ENCODE peak calls at places on chromosomes 2 and 18, in eight cellular contexts. H is HCT116, Z is HFFc6, O is epithelial cell of esophagus, L is GM10248, Y is retinal pigment epithelial cell, V is upper lobe of right lung, S is cardiac fibroblast. C is an unnamed sample.

GRCh38 chr2:190860985-190861721 is 19.5 kb upstream of the GLS start:
- DNase-seq in V (no peak), Z (peak), L (no peak), O (no peak), Y (no peak), S (no peak), H (no peak), C (no peak)

GRCh38 chr2:239297142-239298125 is 103.4 kb downstream of the HDAC4 start:
- DNase-seq in V (peak), H (no peak), Y (no peak), Z (no peak), S (no peak), L (no peak), O (no peak), C (no peak)

GRCh38 chr2:127270663-127271062 is 23.3 kb downstream of the ERCC3 start:
- DNase-seq in H (no peak), Y (no peak), S (no peak), Z (no peak), O (peak), L (no peak), V (no peak), C (peak)

GRCh38 chr2:37797081-37797480 is 125.6 kb upstream of the CDC42EP3 start:
- DNase-seq in S (peak), H (no peak), V (no peak), O (peak), Y (no peak), L (no peak), Z (peak), C (no peak)

GRCh38 chr2:142983174-142983573 is 105.7 kb downstream of the KYNU start:
- DNase-seq in V (no peak), Y (no peak), L (no peak), S (no peak), Z (no peak), H (no peak), O (no peak), C (no peak)

GRCh38 chr2:73700111-73700510 is 37.0 kb downstream of the TPRKB start:
- DNase-seq in L (no peak), H (no peak), Y (no peak), Z (no peak), V (no peak), S (no peak), O (peak), C (no peak)

GRCh38 chr2:29841386-29842004 is 79.9 kb downstream of the ALK start:
- DNase-seq in S (peak), L (peak), H (peak), Z (peak), V (no peak), Y (no peak), O (peak), C (peak)

GRCh38 chr2:55160422-55160821 is 71.7 kb downstream of the CLHC1 start:
- DNase-seq in V (no peak), S (no peak), O (no peak), L (no peak), Y (no peak), H (no peak), Z (no peak), C (no peak)

GRCh38 chr2:173355866-173356508 is 1.3 kb downstream of the CDCA7 start:
- DNase-seq in L (no peak), O (peak), S (no peak), V (no peak), H (no peak), Z (no peak), Y (no peak), C (no peak)

GRCh38 chr2:41909584-41909983 is 138.2 kb upstream of the PKDCC start:
- DNase-seq in O (no peak), H (no peak), V (no peak), Y (no peak), S (no peak), Z (no peak), L (no peak), C (no peak)

GRCh38 chr18:55097406-55098170 is 138.3 kb upstream of the CCDC68 start:
- DNase-seq in S (peak), Z (peak), V (no peak), H (no peak), L (no peak), O (no peak), Y (peak), C (no peak)

GRCh38 chr2:238716171-238716570 is 131.7 kb upstream of the TWIST2 start:
- DNase-seq in V (no peak), H (no peak), Y (no peak), Z (no peak), L (no peak), S (no peak), O (no peak), C (no peak)

GRCh38 chr2:149561309-149561926 is 26.2 kb downstream of the MMADHC start:
- DNase-seq in O (peak), Y (no peak), Z (no peak), L (peak), H (no peak), V (no peak), S (peak), C (peak)

GRCh38 chr2:24891201-24891600 is 28.8 kb downstream of the ADCY3 start:
- DNase-seq in Y (no peak), O (peak), S (no peak), Z (no peak), L (no peak), V (no peak), H (no peak), C (no peak)

GRCh38 chr2:241215421-241215820 is 26.9 kb downstream of the ANO7 start:
- DNase-seq in L (no peak), S (no peak), O (no peak), Z (no peak), H (no peak), V (no peak), Y (no peak), C (no peak)

GRCh38 chr2:17426708-17427107 is 91.5 kb downstream of the RAD51AP2 start:
- DNase-seq in Z (no peak), H (no peak), V (no peak), O (peak), S (no peak), Y (no peak), L (no peak), C (no peak)

GRCh38 chr18:44518091-44518490 is 162.6 kb upstream of the SETBP1 start:
- DNase-seq in S (no peak), L (no peak), H (no peak), Y (no peak), V (no peak), O (peak), Z (peak), C (no peak)

GRCh38 chr2:99140860-99141109 is 722 bp upstream of the C2orf15 start:
- DNase-seq in H (peak), Z (no peak), L (peak), Y (no peak), O (no peak), S (peak), V (no peak), C (no peak)

GRCh38 chr2:165681841-165682240 is 112.2 kb downstream of the GALNT3 start:
- DNase-seq in S (no peak), L (no peak), H (no peak), Z (no peak), O (no peak), V (no peak), Y (no peak), C (no peak)

GRCh38 chr2:216695401-216695821 is at the start of gene IGFBP5:
- DNase-seq in H (no peak), L (no peak), V (peak), O (peak), S (peak), Y (peak), Z (peak), C (no peak)

GRCh38 chr2:121688820-121689219 is 39.6 kb upstream of the CLASP1 start:
- DNase-seq in L (no peak), Y (no peak), V (no peak), O (no peak), S (no peak), Z (no peak), H (no peak), C (no peak)

GRCh38 chr2:121690095-121690494 is 40.8 kb upstream of the CLASP1 start:
- DNase-seq in O (no peak), Y (no peak), S (no peak), V (no peak), H (no peak), L (no peak), Z (no peak), C (no peak)

GRCh38 chr2:121686218-121686617 is 37.0 kb upstream of the CLASP1 start:
- DNase-seq in Y (no peak), O (no peak), L (no peak), H (no peak), V (no peak), Z (no peak), S (no peak), C (no peak)

GRCh38 chr2:121694398-121695178 is 42.1 kb downstream of the NIFK start:
- DNase-seq in V (no peak), Z (peak), L (no peak), H (no peak), O (peak), S (peak), Y (peak), C (no peak)

DNA sequence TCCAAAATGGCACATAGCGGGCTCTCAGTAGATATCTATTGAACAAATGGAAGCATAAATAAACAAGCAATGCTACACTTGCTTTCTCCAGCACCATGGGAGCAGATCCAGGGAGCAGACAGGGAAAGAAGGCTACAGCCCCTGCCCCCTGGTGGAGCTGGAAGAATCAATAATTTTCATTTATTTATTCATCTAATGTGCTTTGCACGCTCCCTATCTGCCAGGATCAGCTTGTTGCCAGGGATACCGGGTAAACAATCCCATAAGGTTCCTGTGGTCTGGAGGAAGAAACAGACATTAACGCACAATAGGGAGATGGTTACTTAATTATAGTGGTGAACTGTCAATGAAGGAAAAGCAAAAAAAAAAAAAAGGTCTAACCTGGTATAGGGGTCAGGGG is 40.1 kb upstream of the CLASP1 start:
- DNase-seq in V (no peak), H (no peak), Z (peak), Y (no peak), L (no peak), O (no peak), S (peak), C (no peak)
- TF ChIP-seq CTCF in V (peak), H (peak), Z (peak), Y (peak), L (no peak), O (peak), S (peak), C (no peak)

DNA sequence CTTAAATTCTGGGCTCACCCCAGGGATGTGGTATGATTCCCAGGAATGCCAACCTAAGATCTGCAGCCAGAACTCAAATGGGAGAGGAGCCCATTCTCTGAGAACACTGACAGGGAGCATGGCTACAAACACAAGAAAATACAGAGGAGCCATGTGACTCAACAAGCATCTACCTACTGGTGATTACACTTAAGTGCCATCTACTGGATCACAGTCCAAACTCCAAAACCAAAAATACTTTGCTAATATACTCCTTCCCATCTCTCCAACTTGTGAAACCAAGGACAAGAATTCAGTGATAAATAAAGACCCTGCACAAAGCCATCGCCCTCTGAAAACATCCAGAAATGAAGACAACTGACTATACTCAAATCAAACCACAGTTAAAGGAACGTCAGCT is 116.9 kb downstream of the NR4A2 start:
- DNase-seq in Y (no peak), Z (no peak), V (no peak), S (no peak), O (peak), L (no peak), H (no peak), C (no peak)
- TF ChIP-seq CTCF in Y (no peak), Z (no peak), V (no peak), S (no peak), O (peak), L (no peak), H (no peak), C (no peak)

GRCh38 chr2:121294881-121295840 is 10.2 kb upstream of the TFCP2L1 start:
- DNase-seq in Y (no peak), O (no peak), H (no peak), Z (no peak), V (no peak), S (no peak), L (no peak), C (no peak)

GRCh38 chr2:121295911-121296650 is 11.1 kb upstream of the TFCP2L1 start:
- DNase-seq in S (no peak), V (no peak), H (no peak), O (no peak), Y (no peak), Z (no peak), L (no peak), C (no peak)

GRCh38 chr2:121293450-121294325 is 8.7 kb upstream of the TFCP2L1 start:
- DNase-seq in Z (no peak), H (no peak), O (no peak), Y (no peak), V (peak), L (no peak), S (no peak), C (no peak)

GRCh38 chr2:121298476-121298875 is 13.5 kb upstream of the TFCP2L1 start:
- DNase-seq in H (no peak), S (no peak), O (no peak), V (no peak), Z (no peak), L (no peak), Y (no peak), C (no peak)

DNA sequence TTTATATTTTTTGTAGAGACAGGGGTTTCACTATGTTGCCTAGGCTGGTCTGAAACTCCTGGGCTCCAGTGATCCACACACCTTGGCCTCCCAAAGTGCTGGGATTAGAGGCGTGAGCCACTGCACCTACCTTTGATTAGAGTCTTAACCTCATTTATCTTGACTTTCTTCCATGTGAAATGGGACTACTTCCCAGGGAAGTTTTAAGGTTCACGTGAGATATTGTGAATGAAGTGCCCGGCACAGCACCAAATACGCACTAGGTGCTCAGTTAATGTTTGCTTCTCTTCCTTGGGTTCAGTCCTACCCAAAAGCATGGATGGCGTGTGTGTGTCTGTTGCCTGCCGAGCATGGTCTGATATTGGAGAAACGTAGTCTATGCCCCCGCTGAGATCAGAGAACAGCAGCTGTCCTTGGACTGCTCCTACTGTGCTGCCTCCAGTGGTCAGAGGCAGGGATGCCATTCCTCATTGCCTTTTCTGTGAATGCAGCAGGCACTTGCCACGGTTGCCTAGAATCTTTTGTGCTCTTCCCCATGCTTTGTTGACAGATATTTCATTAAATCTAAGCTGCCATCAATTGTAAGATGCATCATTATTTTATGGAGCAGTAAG is 12.3 kb upstream of the TFCP2L1 start:
- DNase-seq in Y (no peak), S (peak), O (peak), H (peak), V (no peak), L (no peak), Z (peak), C (peak)
- TF ChIP-seq CTCF in Y (peak), S (peak), O (peak), H (peak), V (peak), L (peak), Z (peak), C (peak)

GRCh38 chr2:23404426-23404825 is 19.4 kb downstream of the KLHL29 start:
- DNase-seq in H (no peak), S (peak), O (peak), L (peak), Z (peak), Y (peak), V (no peak), C (peak)
- TF ChIP-seq CTCF in H (no peak), S (peak), O (no peak), L (peak), Z (peak), Y (peak), V (no peak), C (no peak)

C was measured in activated CD8-positive, alpha-beta T cell treated with anti-CD3 and anti-CD28 coated beads for 36 hours.